ENCODE peak calls at places on chromosome 14, in ten cellular contexts. D, S, K, W, I, E, H, N, Q and M are unnamed samples.
A peak's percentile ranks its signal among the peaks of the same experiment; 100 is the strongest.

GRCh38 chr14:51582437-51582836 is 69.3 kb upstream of the FRMD6 start:
- DNase-seq in E (no peak), Q (peak; percentile 28), N (no peak), I (no peak), D (no peak), H (no peak), K (no peak), W (no peak), S (no peak), M (no peak)

GRCh38 chr14:23171251-23171975 is 12.0 kb downstream of the SLC7A8 start:
- DNase-seq in Q (peak; percentile 89), H (no peak), I (peak; percentile 62), S (no peak), W (no peak), E (no peak), D (no peak), N (peak; percentile 58), K (peak; percentile 33), M (peak; percentile 63)

GRCh38 chr14:100586520-100587247 is 533 bp downstream of the BEGAIN start:
- DNase-seq in H (no peak), N (peak; percentile 67), S (peak; percentile 34), Q (peak; percentile 53), E (no peak), K (no peak), I (no peak), D (no peak), W (peak; percentile 54), M (no peak)

GRCh38 chr14:103118019-103118662 is 5.1 kb upstream of the TNFAIP2 start:
- DNase-seq in K (no peak), N (peak; percentile 62), W (peak; percentile 92), S (no peak), Q (peak; percentile 59), E (peak; percentile 88), I (no peak), H (no peak), D (peak; percentile 78), M (no peak)

GRCh38 chr14:74085047-74085637 is 386 bp downstream of the LIN52 start:
- DNase-seq in I (no peak), E (no peak), H (no peak), W (no peak), D (no peak), K (no peak), N (no peak), S (peak; percentile 19), Q (peak; percentile 51), M (no peak)

GRCh38 chr14:96039633-96040311 is 610 bp downstream of the C14orf132 start:
- DNase-seq in S (peak; percentile 44), D (peak; percentile 37), H (no peak), W (peak; percentile 70), Q (peak; percentile 14), I (no peak), K (no peak), E (no peak), N (peak; percentile 83), M (no peak)

GRCh38 chr14:102352213-102352612 is 10.5 kb downstream of the CINP start:
- DNase-seq in K (no peak), E (no peak), D (no peak), W (no peak), I (no peak), Q (no peak), S (no peak), H (no peak), N (no peak), M (no peak)

GRCh38 chr14:98859301-98859700 is 412.7 kb downstream of the BCL11B start:
- DNase-seq in N (no peak), H (no peak), Q (no peak), W (no peak), K (no peak), I (no peak), E (no peak), S (no peak), D (no peak), M (no peak)

GRCh38 chr14:52356025-52356424 is 41.9 kb downstream of the PTGER2 start:
- DNase-seq in S (no peak), I (no peak), D (no peak), E (no peak), H (no peak), N (no peak), W (no peak), Q (peak; percentile 52), K (no peak), M (no peak)

GRCh38 chr14:52080171-52080800 is 11.4 kb upstream of the NID2 start:
- DNase-seq in W (no peak), S (no peak), D (no peak), E (no peak), H (no peak), I (no peak), K (no peak), N (no peak), Q (peak; percentile 72), M (no peak)

GRCh38 chr14:100438678-100439592 is 115.8 kb downstream of the SLC25A47 start:
- DNase-seq in S (no peak), K (no peak), Q (peak; percentile 88), H (no peak), W (peak; percentile 48), I (peak; percentile 46), E (peak; percentile 54), N (peak; percentile 50), D (peak; percentile 31), M (no peak)

GRCh38 chr14:74635831-74636230 is 23.8 kb upstream of the LTBP2 start:
- DNase-seq in W (no peak), D (no peak), Q (no peak), S (no peak), N (no peak), H (no peak), I (no peak), K (no peak), E (no peak), M (no peak)

GRCh38 chr14:73722581-73722980 is 8.4 kb upstream of the PNMA1 start:
- DNase-seq in N (peak; percentile 31), S (no peak), E (no peak), D (no peak), I (no peak), Q (no peak), W (no peak), H (no peak), K (peak; percentile 39), M (no peak)

GRCh38 chr14:88568196-88568595 is 5.4 kb downstream of the ZC3H14 start:
- DNase-seq in H (no peak), S (no peak), N (no peak), D (no peak), K (no peak), E (no peak), Q (no peak), W (no peak), I (no peak), M (no peak)

GRCh38 chr14:51023964-51024363 is 70.9 kb downstream of the TRIM9 start:
- DNase-seq in D (no peak), S (no peak), E (no peak), K (no peak), W (no peak), Q (no peak), N (no peak), H (no peak), I (no peak), M (peak; percentile 56)

GRCh38 chr14:53355581-53356112 is 202.5 kb upstream of the DDHD1 start:
- DNase-seq in W (no peak), S (peak; percentile 57), Q (peak; percentile 66), I (peak; percentile 54), D (no peak), N (peak; percentile 94), E (no peak), K (peak; percentile 99), H (no peak), M (no peak)

GRCh38 chr14:65864549-65864948 is 452.0 kb downstream of the FUT8 start:
- DNase-seq in S (no peak), K (no peak), D (no peak), E (no peak), Q (no peak), W (no peak), N (no peak), I (no peak), H (no peak), M (no peak)

GRCh38 chr14:35412281-35413057 is 7.9 kb upstream of the NFKBIA start:
- DNase-seq in Q (no peak), D (no peak), E (no peak), W (peak; percentile 63), S (no peak), I (no peak), K (no peak), H (no peak), N (no peak), M (no peak)

GRCh38 chr14:85702191-85702590 is 172.2 kb downstream of the FLRT2 start:
- DNase-seq in H (no peak), Q (peak; percentile 3), D (no peak), E (no peak), S (no peak), K (no peak), W (no peak), N (no peak), I (no peak), M (no peak)
- TF ChIP-seq CTCF in H (no peak), Q (peak; percentile 11), D (no peak), E (no peak), S (no peak), K (no peak), W (no peak), N (peak; percentile 13), I (no peak), M (no peak)

GRCh38 chr14:20836668-20837338 is 34.2 kb upstream of the RNASE1 start:
- DNase-seq in K (no peak), S (peak; percentile 51), I (no peak), H (no peak), Q (peak; percentile 54), N (peak; percentile 79), E (no peak), D (no peak), W (no peak), M (no peak)
- TF ChIP-seq CTCF in K (peak; percentile 43), S (no peak), I (peak; percentile 59), H (no peak), Q (peak; percentile 49), N (peak; percentile 80), E (peak; percentile 48), D (no peak), W (peak; percentile 24), M (peak; percentile 28)

GRCh38 chr14:44657688-44658388 is 150.8 kb upstream of the FSCB start:
- DNase-seq in K (no peak), N (peak; percentile 44), Q (no peak), S (no peak), D (no peak), E (no peak), W (no peak), H (no peak), I (peak; percentile 5), M (no peak)
- TF ChIP-seq CTCF in K (peak; percentile 27), N (peak; percentile 79), Q (no peak), S (no peak), D (peak; percentile 41), E (no peak), W (peak; percentile 24), H (no peak), I (peak; percentile 43), M (peak; percentile 32)

DNA sequence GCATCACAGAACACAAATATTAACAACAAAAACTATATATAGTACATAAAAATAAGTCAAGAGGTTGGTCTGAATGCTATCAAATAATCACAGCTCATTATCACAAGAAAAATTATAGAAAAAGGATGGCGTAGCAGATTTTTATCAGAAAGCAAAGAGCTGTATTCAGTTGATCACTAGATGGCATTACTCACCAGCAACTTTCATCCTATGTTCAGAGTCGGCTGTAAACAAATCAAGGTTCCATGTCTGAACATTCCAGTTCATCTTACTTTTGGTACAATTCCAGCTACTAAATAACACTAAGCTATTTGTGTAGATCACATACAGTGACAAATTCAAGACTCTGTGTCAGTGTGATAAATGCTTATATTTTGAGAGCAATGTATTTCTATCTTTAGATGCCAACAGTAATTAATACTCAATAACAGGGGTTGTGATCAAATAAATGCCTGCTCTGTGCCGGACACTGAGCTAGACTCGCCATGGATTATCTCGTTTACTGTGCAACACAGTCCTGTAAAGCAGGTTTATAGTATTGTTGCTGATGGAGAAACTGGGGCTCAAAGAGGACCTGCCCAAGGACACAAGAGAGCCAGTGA is 30.1 kb downstream of the NRDE2 start:
- DNase-seq in S (no peak), Q (peak; percentile 77), H (no peak), I (peak; percentile 39), K (peak; percentile 55), W (no peak), E (no peak), D (no peak), N (no peak), M (peak; percentile 29)
- TF ChIP-seq CTCF in S (no peak), Q (peak; percentile 64), H (no peak), I (peak; percentile 51), K (peak; percentile 51), W (peak; percentile 66), E (no peak), D (peak; percentile 48), N (peak; percentile 72), M (peak; percentile 60)